ENCODE peak calls at places on chromosomes 6 and 20, in five cellular contexts. One of them, this sample, is unnamed. For H3K4me1 and H3K27me3, the result is how much of the 10 kb centered on the place peaks cover.

GRCh38 chr20:50546729-50547314 is 36.6 kb downstream of the PTPN1 start:
- DNase-seq in heart right ventricle: no peak
- DNase-seq in esophagus squamous epithelium: no peak
- DNase-seq in fibroblast of lung: no peak
- DNase-seq in transverse colon: peak
- DNase-seq in this sample: no peak

GRCh38 chr20:10788055-10788454 is 114.3 kb upstream of the JAG1 start:
- DNase-seq in heart right ventricle: no peak
- DNase-seq in esophagus squamous epithelium: no peak
- DNase-seq in fibroblast of lung: no peak
- DNase-seq in transverse colon: no peak
- DNase-seq in this sample: no peak

GRCh38 chr6:31813463-31813849 is 1.6 kb downstream of the HSPA1L start:
- DNase-seq in heart right ventricle: no peak
- DNase-seq in esophagus squamous epithelium: no peak
- DNase-seq in fibroblast of lung: no peak
- DNase-seq in transverse colon: no peak
- DNase-seq in this sample: no peak

GRCh38 chr6:132919476-132919875 is 105.1 kb downstream of the RPS12 start:
- DNase-seq in heart right ventricle: peak
- DNase-seq in esophagus squamous epithelium: no peak
- DNase-seq in fibroblast of lung: peak
- DNase-seq in transverse colon: peak
- DNase-seq in this sample: no peak

GRCh38 chr20:34544109-34544793 is 14.3 kb upstream of the MAP1LC3A start:
- DNase-seq in heart right ventricle: no peak
- DNase-seq in esophagus squamous epithelium: no peak
- DNase-seq in fibroblast of lung: no peak
- DNase-seq in transverse colon: peak
- DNase-seq in this sample: no peak

GRCh38 chr20:63129991-63130653 is 85.8 kb downstream of the YTHDF1 start:
- DNase-seq in heart right ventricle: no peak
- DNase-seq in esophagus squamous epithelium: no peak
- DNase-seq in fibroblast of lung: no peak
- DNase-seq in transverse colon: no peak
- DNase-seq in this sample: no peak

GRCh38 chr6:46909371-46909770 is 12.4 kb downstream of the ADGRF5 start:
- DNase-seq in heart right ventricle: no peak
- DNase-seq in esophagus squamous epithelium: no peak
- DNase-seq in fibroblast of lung: no peak
- DNase-seq in transverse colon: no peak
- DNase-seq in this sample: no peak

GRCh38 chr20:19291818-19292132 is 79.3 kb downstream of the SLC24A3 start:
- DNase-seq in heart right ventricle: no peak
- DNase-seq in esophagus squamous epithelium: no peak
- DNase-seq in fibroblast of lung: no peak
- DNase-seq in transverse colon: no peak
- DNase-seq in this sample: no peak

GRCh38 chr6:24902782-24903181 is 33.0 kb downstream of the RIPOR2 start:
- DNase-seq in heart right ventricle: no peak
- DNase-seq in esophagus squamous epithelium: no peak
- DNase-seq in fibroblast of lung: peak
- DNase-seq in transverse colon: no peak
- DNase-seq in this sample: no peak

GRCh38 chr6:100267721-100268123 is 197.0 kb downstream of the SIM1 start:
- DNase-seq in heart right ventricle: no peak
- DNase-seq in esophagus squamous epithelium: no peak
- DNase-seq in fibroblast of lung: peak
- DNase-seq in transverse colon: no peak
- DNase-seq in this sample: no peak

GRCh38 chr20:46652699-46653098 is 1.4 kb upstream of the SLC13A3 start:
- DNase-seq in heart right ventricle: no peak
- DNase-seq in esophagus squamous epithelium: no peak
- DNase-seq in fibroblast of lung: peak
- DNase-seq in transverse colon: no peak
- DNase-seq in this sample: no peak

GRCh38 chr20:39269031-39269461 is 306.9 kb downstream of the DHX35 start:
- DNase-seq in heart right ventricle: peak
- DNase-seq in esophagus squamous epithelium: no peak
- DNase-seq in fibroblast of lung: peak
- DNase-seq in transverse colon: peak
- DNase-seq in this sample: no peak

GRCh38 chr6:63245420-63245819 is 34.2 kb downstream of the FKBP1C start:
- DNase-seq in heart right ventricle: no peak
- DNase-seq in esophagus squamous epithelium: no peak
- DNase-seq in fibroblast of lung: no peak
- DNase-seq in transverse colon: no peak
- DNase-seq in this sample: no peak

GRCh38 chr6:50180646-50181045 is 130.9 kb upstream of the DEFB112 start:
- DNase-seq in heart right ventricle: no peak
- DNase-seq in esophagus squamous epithelium: no peak
- DNase-seq in fibroblast of lung: no peak
- DNase-seq in transverse colon: no peak
- DNase-seq in this sample: no peak

GRCh38 chr20:35988910-35989463 is 20.6 kb downstream of the CNBD2 start:
- DNase-seq in heart right ventricle: no peak
- DNase-seq in esophagus squamous epithelium: no peak
- DNase-seq in fibroblast of lung: no peak
- DNase-seq in transverse colon: no peak
- DNase-seq in this sample: no peak

GRCh38 chr20:7285918-7286556 is 518.6 kb downstream of the BMP2 start:
- DNase-seq in heart right ventricle: peak
- DNase-seq in esophagus squamous epithelium: no peak
- DNase-seq in fibroblast of lung: peak
- DNase-seq in transverse colon: peak
- DNase-seq in this sample: peak

GRCh38 chr6:96015791-96016776 is at the start of gene FUT9:
- DNase-seq in heart right ventricle: no peak
- DNase-seq in esophagus squamous epithelium: no peak
- DNase-seq in fibroblast of lung: no peak
- DNase-seq in transverse colon: no peak
- DNase-seq in this sample: no peak

GRCh38 chr6:83096791-83097190 is 29.3 kb downstream of the DOP1A start:
- DNase-seq in heart right ventricle: no peak
- DNase-seq in esophagus squamous epithelium: no peak
- DNase-seq in fibroblast of lung: no peak
- DNase-seq in transverse colon: no peak
- DNase-seq in this sample: no peak

GRCh38 chr6:26358511-26358981 is 6.5 kb upstream of the BTN3A2 start:
- DNase-seq in heart right ventricle: no peak
- DNase-seq in esophagus squamous epithelium: no peak
- DNase-seq in fibroblast of lung: no peak
- DNase-seq in transverse colon: no peak
- DNase-seq in this sample: no peak

GRCh38 chr6:121817141-121817540 is 381.7 kb downstream of the GJA1 start:
- DNase-seq in heart right ventricle: no peak
- DNase-seq in esophagus squamous epithelium: no peak
- DNase-seq in fibroblast of lung: peak
- DNase-seq in transverse colon: no peak
- DNase-seq in this sample: no peak

GRCh38 chr6:145032562-145032961 is 702.8 kb downstream of the EPM2A start:
- DNase-seq in heart right ventricle: no peak
- DNase-seq in esophagus squamous epithelium: no peak
- DNase-seq in fibroblast of lung: no peak
- DNase-seq in transverse colon: no peak
- DNase-seq in this sample: no peak

GRCh38 chr6:145031962-145032361 is 703.4 kb downstream of the EPM2A start:
- DNase-seq in heart right ventricle: no peak
- DNase-seq in esophagus squamous epithelium: no peak
- DNase-seq in fibroblast of lung: no peak
- DNase-seq in transverse colon: no peak
- DNase-seq in this sample: no peak

GRCh38 chr6:145034664-145035063 is 700.7 kb downstream of the EPM2A start:
- DNase-seq in heart right ventricle: no peak
- DNase-seq in esophagus squamous epithelium: no peak
- DNase-seq in fibroblast of lung: peak
- DNase-seq in transverse colon: no peak
- DNase-seq in this sample: no peak

GRCh38 chr6:145028144-145028818 is 707.0 kb downstream of the EPM2A start:
- DNase-seq in heart right ventricle: no peak
- DNase-seq in esophagus squamous epithelium: no peak
- DNase-seq in fibroblast of lung: peak
- DNase-seq in transverse colon: no peak
- DNase-seq in this sample: no peak

GRCh38 chr6:145031001-145031400 is 704.3 kb downstream of the EPM2A start:
- DNase-seq in heart right ventricle: no peak
- DNase-seq in esophagus squamous epithelium: no peak
- DNase-seq in fibroblast of lung: no peak
- DNase-seq in transverse colon: no peak
- DNase-seq in this sample: no peak
- H3K4me1 ChIP-seq in heart right ventricle: under half
- H3K4me1 ChIP-seq in esophagus squamous epithelium: under half
- H3K4me1 ChIP-seq in fibroblast of lung: under half
- H3K4me1 ChIP-seq in transverse colon: under half
- H3K4me1 ChIP-seq in this sample: under half

GRCh38 chr6:29558439-29559079 is 973 bp downstream of the UBD start:
- DNase-seq in heart right ventricle: no peak
- DNase-seq in esophagus squamous epithelium: no peak
- DNase-seq in fibroblast of lung: no peak
- DNase-seq in transverse colon: no peak
- DNase-seq in this sample: no peak

GRCh38 chr6:29552512-29553051 is 7.0 kb downstream of the UBD start:
- DNase-seq in heart right ventricle: peak
- DNase-seq in esophagus squamous epithelium: no peak
- DNase-seq in fibroblast of lung: peak
- DNase-seq in transverse colon: no peak
- DNase-seq in this sample: no peak

GRCh38 chr6:29557320-29557719 is 2.2 kb downstream of the UBD start:
- DNase-seq in heart right ventricle: no peak
- DNase-seq in esophagus squamous epithelium: no peak
- DNase-seq in fibroblast of lung: no peak
- DNase-seq in transverse colon: no peak
- DNase-seq in this sample: no peak

GRCh38 chr6:29554764-29555163 is 4.8 kb downstream of the UBD start:
- DNase-seq in heart right ventricle: no peak
- DNase-seq in esophagus squamous epithelium: no peak
- DNase-seq in fibroblast of lung: no peak
- DNase-seq in transverse colon: no peak
- DNase-seq in this sample: no peak

DNA sequence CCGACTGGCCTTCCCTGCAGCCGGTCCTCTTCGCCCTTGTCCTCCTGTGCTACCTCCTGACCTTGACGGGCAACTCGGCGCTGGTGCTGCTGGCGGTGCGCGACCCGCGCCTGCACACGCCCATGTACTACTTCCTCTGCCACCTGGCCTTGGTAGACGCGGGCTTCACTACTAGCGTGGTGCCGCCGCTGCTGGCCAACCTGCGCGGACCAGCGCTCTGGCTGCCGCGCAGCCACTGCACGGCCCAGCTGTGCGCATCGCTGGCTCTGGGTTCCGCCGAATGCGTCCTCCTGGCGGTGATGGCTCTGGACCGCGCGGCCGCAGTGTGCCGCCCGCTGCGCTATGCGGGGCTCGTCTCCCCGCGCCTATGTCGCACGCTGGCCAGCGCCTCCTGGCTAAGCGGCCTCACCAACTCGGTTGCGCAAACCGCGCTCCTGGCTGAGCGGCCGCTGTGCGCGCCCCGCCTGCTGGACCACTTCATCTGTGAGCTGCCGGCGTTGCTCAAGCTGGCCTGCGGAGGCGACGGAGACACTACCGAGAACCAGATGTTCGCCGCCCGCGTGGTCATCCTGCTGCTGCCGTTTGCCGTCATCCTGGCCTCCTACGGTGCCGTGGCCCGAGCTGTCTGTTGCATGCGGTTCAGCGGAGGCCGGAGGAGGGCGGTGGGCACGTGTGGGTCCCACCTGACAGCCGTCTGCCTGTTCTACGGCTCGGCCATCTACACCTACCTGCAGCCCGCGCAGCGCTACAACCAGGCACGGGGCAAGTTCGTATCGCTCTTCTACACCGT is 6.1 kb downstream of the UBD start:
- DNase-seq in heart right ventricle: peak
- DNase-seq in esophagus squamous epithelium: no peak
- DNase-seq in fibroblast of lung: peak
- DNase-seq in transverse colon: peak
- DNase-seq in this sample: peak
- H3K27me3 ChIP-seq in heart right ventricle: under half
- H3K27me3 ChIP-seq in esophagus squamous epithelium: under half
- H3K27me3 ChIP-seq in fibroblast of lung: under half
- H3K27me3 ChIP-seq in transverse colon: half or more
- H3K27me3 ChIP-seq in this sample: under half

GRCh38 chr6:163189609-163190008 is 224.9 kb upstream of the QKI start:
- DNase-seq in heart right ventricle: no peak
- DNase-seq in esophagus squamous epithelium: no peak
- DNase-seq in fibroblast of lung: no peak
- DNase-seq in transverse colon: no peak
- DNase-seq in this sample: no peak

GRCh38 chr6:163190786-163191185 is 223.7 kb upstream of the QKI start:
- DNase-seq in heart right ventricle: no peak
- DNase-seq in esophagus squamous epithelium: no peak
- DNase-seq in fibroblast of lung: no peak
- DNase-seq in transverse colon: no peak
- DNase-seq in this sample: no peak

GRCh38 chr6:163192591-163192990 is 221.9 kb upstream of the QKI start:
- DNase-seq in heart right ventricle: no peak
- DNase-seq in esophagus squamous epithelium: no peak
- DNase-seq in fibroblast of lung: no peak
- DNase-seq in transverse colon: no peak
- DNase-seq in this sample: no peak

GRCh38 chr6:163193326-163193725 is 221.2 kb upstream of the QKI start:
- DNase-seq in heart right ventricle: no peak
- DNase-seq in esophagus squamous epithelium: no peak
- DNase-seq in fibroblast of lung: no peak
- DNase-seq in transverse colon: no peak
- DNase-seq in this sample: no peak

DNA sequence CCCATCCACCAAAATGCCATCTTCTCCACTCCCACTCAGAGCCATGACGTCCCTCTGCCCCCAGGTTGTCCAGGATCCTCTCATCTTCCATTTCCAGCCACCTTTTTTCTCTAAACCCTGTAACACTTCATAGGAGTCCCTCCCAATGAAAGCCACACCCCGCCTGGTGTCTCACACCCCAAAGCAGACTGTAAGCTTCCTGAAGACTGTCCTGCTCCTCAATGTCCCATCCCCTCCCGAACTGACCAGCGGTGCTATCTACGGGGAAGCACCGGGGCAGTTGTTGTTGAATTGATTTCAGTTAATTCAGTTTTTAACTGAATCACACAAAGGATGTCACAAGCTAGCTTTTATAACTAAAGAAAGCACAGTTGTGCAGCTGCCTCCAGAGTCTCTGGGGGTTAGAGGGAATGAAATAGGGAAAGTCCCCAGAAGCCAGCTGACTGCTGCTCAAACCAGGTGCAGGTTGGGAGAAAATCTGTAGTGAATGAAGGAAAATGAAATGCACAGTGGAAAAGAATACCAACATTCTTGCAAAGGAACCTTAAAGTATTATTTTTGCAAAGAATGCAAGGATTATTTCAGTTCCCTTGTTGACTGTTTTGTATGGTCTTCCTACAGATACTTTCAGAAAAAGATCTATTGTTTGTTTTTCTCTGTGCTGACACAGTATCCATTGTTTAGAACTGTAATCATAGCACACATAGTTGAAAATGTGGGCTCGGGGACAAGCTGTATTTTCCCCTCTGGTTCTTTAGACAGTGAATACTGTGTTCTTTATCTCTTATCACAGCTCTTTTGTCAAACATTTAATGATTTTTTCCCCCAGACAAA is 222.6 kb upstream of the QKI start:
- DNase-seq in heart right ventricle: no peak
- DNase-seq in esophagus squamous epithelium: no peak
- DNase-seq in fibroblast of lung: no peak
- DNase-seq in transverse colon: no peak
- DNase-seq in this sample: no peak
- TF ChIP-seq CTCF in heart right ventricle: no peak
- TF ChIP-seq CTCF in esophagus squamous epithelium: no peak
- TF ChIP-seq CTCF in fibroblast of lung: no peak
- TF ChIP-seq CTCF in transverse colon: no peak
- TF ChIP-seq CTCF in this sample: no peak

GRCh38 chr20:49277786-49278035 is 146 bp downstream of the ZNFX1 start:
- DNase-seq in heart right ventricle: no peak
- DNase-seq in esophagus squamous epithelium: no peak
- DNase-seq in fibroblast of lung: no peak
- DNase-seq in transverse colon: no peak
- DNase-seq in this sample: no peak
- H3K4me1 ChIP-seq in heart right ventricle: half or more
- H3K4me1 ChIP-seq in esophagus squamous epithelium: under half
- H3K4me1 ChIP-seq in fibroblast of lung: under half
- H3K4me1 ChIP-seq in transverse colon: under half
- H3K4me1 ChIP-seq in this sample: half or more

This sample was measured in thoracic aorta.